ENCODE peak calls at places on chromosomes 16 and 17, in eight cellular contexts. J is GM23338, B is IMR-90, Y is natural killer cell, W is kidney, O is OCI-LY7, P is cardiac muscle cell, N is mesothelial cell of epicardium. L is an unnamed sample.

GRCh38 chr16:88891083-88891482 is 24.6 kb upstream of the PABPN1L start:
- DNase-seq in J (no peak), B (no peak), Y (no peak), W (no peak), O (no peak), P (no peak), N (no peak), L (no peak)

GRCh38 chr17:44113382-44113781 is 10.1 kb downstream of the HDAC5 start:
- DNase-seq in J (no peak), B (no peak), Y (no peak), W (peak), O (no peak), P (no peak), N (no peak), L (no peak)

GRCh38 chr16:27963471-27963965 is 100.0 kb downstream of the GSG1L start:
- DNase-seq in J (no peak), B (no peak), Y (no peak), W (no peak), O (no peak), P (no peak), N (no peak), L (no peak)

GRCh38 chr16:11234884-11235702 is 20.9 kb downstream of the SOCS1 start:
- DNase-seq in J (no peak), B (peak), Y (no peak), W (no peak), O (no peak), P (no peak), N (no peak), L (no peak)

GRCh38 chr17:42675984-42676423 is 790 bp downstream of the PLEKHH3 start:
- DNase-seq in J (peak), B (peak), Y (no peak), W (peak), O (peak), P (peak), N (peak), L (no peak)

GRCh38 chr17:50269477-50270429 is 4.5 kb upstream of the TMEM92 start:
- DNase-seq in J (peak), B (peak), Y (peak), W (peak), O (peak), P (peak), N (peak), L (no peak)

GRCh38 chr16:52825882-52826281 is 226.8 kb downstream of the CHD9NB start:
- DNase-seq in J (no peak), B (no peak), Y (no peak), W (no peak), O (no peak), P (peak), N (no peak), L (no peak)

GRCh38 chr17:21358185-21358584 is 18.0 kb upstream of the KCNJ12 start:
- DNase-seq in J (no peak), B (no peak), Y (no peak), W (no peak), O (no peak), P (no peak), N (no peak), L (no peak)

GRCh38 chr16:14529010-14529669 is 100.9 kb downstream of the PARN start:
- DNase-seq in J (peak), B (peak), Y (peak), W (peak), O (peak), P (peak), N (peak), L (peak)

GRCh38 chr16:53888222-53888621 is 184.3 kb downstream of the FTO start:
- DNase-seq in J (no peak), B (no peak), Y (no peak), W (no peak), O (no peak), P (no peak), N (no peak), L (no peak)

GRCh38 chr17:2059837-2060658 is 5.1 kb downstream of the HIC1 start:
- DNase-seq in J (no peak), B (no peak), Y (no peak), W (no peak), O (no peak), P (no peak), N (no peak), L (no peak)

GRCh38 chr17:17343160-17343735 is 40.1 kb downstream of the NT5M start:
- DNase-seq in J (no peak), B (no peak), Y (no peak), W (no peak), O (no peak), P (no peak), N (peak), L (no peak)

GRCh38 chr17:36941265-36942021 is 4.2 kb downstream of the LHX1 start:
- DNase-seq in J (peak), B (no peak), Y (no peak), W (no peak), O (no peak), P (no peak), N (no peak), L (no peak)

GRCh38 chr17:3695129-3695722 is 729 bp downstream of the P2RX5 start:
- DNase-seq in J (no peak), B (no peak), Y (no peak), W (no peak), O (peak), P (no peak), N (no peak), L (no peak)

GRCh38 chr17:62919388-62919787 is 46.6 kb upstream of the TANC2 start:
- DNase-seq in J (no peak), B (peak), Y (no peak), W (no peak), O (no peak), P (peak), N (no peak), L (no peak)

GRCh38 chr17:31486351-31487062 is 95.0 kb downstream of the RAB11FIP4 start:
- DNase-seq in J (no peak), B (no peak), Y (no peak), W (peak), O (no peak), P (no peak), N (no peak), L (no peak)

GRCh38 chr17:76953066-76953465 is 84.9 kb downstream of the MGAT5B start:
- DNase-seq in J (no peak), B (no peak), Y (no peak), W (peak), O (no peak), P (no peak), N (no peak), L (no peak)

GRCh38 chr16:80674884-80675283 is 129.5 kb downstream of the CDYL2 start:
- DNase-seq in J (no peak), B (no peak), Y (no peak), W (no peak), O (no peak), P (no peak), N (no peak), L (no peak)

GRCh38 chr16:31063495-31063842 is 10.6 kb downstream of the ZNF668 start:
- DNase-seq in J (peak), B (no peak), Y (no peak), W (no peak), O (no peak), P (no peak), N (no peak), L (no peak)

GRCh38 chr17:50397111-50397918 is at the start of gene LRRC59:
- DNase-seq in J (peak), B (peak), Y (peak), W (peak), O (peak), P (peak), N (peak), L (peak)

GRCh38 chr16:89170346-89171215 is 967 bp upstream of the CDH15 start:
- DNase-seq in J (peak), B (no peak), Y (no peak), W (peak), O (peak), P (no peak), N (no peak), L (peak)

GRCh38 chr17:77089118-77089477 is 51.7 kb upstream of the SEC14L1 start:
- DNase-seq in J (no peak), B (no peak), Y (no peak), W (no peak), O (peak), P (no peak), N (no peak), L (no peak)

GRCh38 chr16:12573300-12573699 is 230.4 kb downstream of the CPPED1 start:
- DNase-seq in J (no peak), B (no peak), Y (no peak), W (no peak), O (peak), P (no peak), N (no peak), L (no peak)

GRCh38 chr17:38925263-38925995 is at the start of gene LASP1NB:
- DNase-seq in J (peak), B (peak), Y (no peak), W (no peak), O (peak), P (peak), N (no peak), L (no peak)

GRCh38 chr17:76862079-76862478 is 6.1 kb upstream of the MGAT5B start:
- DNase-seq in J (no peak), B (no peak), Y (no peak), W (no peak), O (no peak), P (no peak), N (no peak), L (no peak)

GRCh38 chr16:8720080-8720966 is 45.9 kb downstream of the ABAT start:
- DNase-seq in J (peak), B (no peak), Y (no peak), W (no peak), O (peak), P (peak), N (no peak), L (peak)

GRCh38 chr17:62652251-62653001 is 25.0 kb downstream of the MRC2 start:
- DNase-seq in J (peak), B (peak), Y (peak), W (peak), O (no peak), P (peak), N (no peak), L (no peak)

DNA sequence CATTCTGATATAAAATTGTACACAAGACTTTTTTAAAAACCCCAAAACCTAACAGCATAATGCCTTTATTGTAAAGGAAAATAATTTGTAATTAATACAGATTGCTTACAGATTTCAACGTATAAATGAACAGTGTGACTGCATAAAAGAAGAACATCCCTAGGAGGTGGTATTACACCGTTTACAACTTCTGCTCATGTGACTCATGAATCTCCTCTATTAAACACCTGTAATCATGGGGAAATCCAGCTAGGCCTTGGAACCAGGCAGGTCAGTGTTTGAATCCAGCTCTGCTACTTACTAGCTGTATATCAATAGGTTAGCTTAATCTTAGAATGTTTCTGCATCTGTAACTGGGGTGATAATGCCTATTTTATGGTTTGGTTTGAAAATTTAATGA is 15.2 kb downstream of the RABEP1 start:
- DNase-seq in J (no peak), B (no peak), Y (no peak), W (no peak), O (no peak), P (no peak), N (no peak), L (no peak)
- TF ChIP-seq CTCF in J (no peak), B (no peak), Y (no peak), W (no peak), O (peak), P (no peak), N (no peak), L (no peak)

GRCh38 chr17:33438136-33438535 is 145.0 kb upstream of the ASIC2 start:
- DNase-seq in J (no peak), B (no peak), Y (no peak), W (no peak), O (no peak), P (no peak), N (no peak), L (no peak)

GRCh38 chr17:33444731-33445130 is 151.6 kb upstream of the ASIC2 start:
- DNase-seq in J (no peak), B (no peak), Y (no peak), W (no peak), O (no peak), P (no peak), N (no peak), L (no peak)

GRCh38 chr17:33447090-33447489 is 154.0 kb upstream of the ASIC2 start:
- DNase-seq in J (no peak), B (no peak), Y (no peak), W (no peak), O (no peak), P (no peak), N (no peak), L (no peak)

GRCh38 chr17:33438578-33438977 is 145.5 kb upstream of the ASIC2 start:
- DNase-seq in J (no peak), B (no peak), Y (no peak), W (no peak), O (no peak), P (no peak), N (no peak), L (no peak)

GRCh38 chr17:33442320-33442719 is 149.2 kb upstream of the ASIC2 start:
- DNase-seq in J (no peak), B (no peak), Y (no peak), W (no peak), O (no peak), P (no peak), N (no peak), L (no peak)
- TF ChIP-seq CTCF in J (no peak), B (no peak), Y (no peak), W (no peak), O (no peak), P (no peak), N (no peak), L (no peak)

DNA sequence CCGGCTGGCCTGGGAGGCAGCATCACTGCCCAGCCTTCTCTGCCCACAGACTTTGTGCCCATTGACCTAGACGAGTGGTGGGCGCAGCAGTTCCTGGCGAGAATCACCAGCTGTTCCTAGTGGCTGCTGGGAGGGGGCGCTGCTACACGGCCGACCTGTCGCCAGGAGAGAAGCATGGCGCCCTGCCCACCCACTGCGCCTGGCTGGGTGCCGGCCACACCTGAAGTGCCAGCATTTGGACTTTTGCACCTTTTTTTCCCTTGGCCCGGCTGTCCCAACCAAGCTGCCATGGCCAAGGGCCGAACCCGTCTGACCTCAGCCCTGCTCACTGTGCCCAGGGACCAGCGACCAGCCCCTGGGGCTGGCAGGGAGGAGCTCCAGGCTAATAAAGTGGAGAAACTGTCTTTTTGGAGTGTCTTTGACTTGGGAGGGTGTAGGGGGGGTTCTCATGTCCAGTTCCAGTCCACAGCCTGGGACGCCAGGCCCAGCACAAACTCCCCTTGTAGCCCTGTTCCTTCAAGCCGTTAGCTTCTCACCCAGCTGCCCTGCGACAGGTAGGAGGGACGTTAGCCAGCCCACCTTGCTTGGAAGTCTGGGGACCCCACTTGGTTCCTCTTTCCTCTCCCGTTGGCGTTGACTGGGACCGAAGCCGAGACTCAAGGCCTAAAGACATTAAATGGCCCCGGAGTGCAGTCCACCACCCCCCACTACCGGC is 937 bp upstream of the WDR90 start:
- DNase-seq in J (peak), B (no peak), Y (no peak), W (no peak), O (peak), P (peak), N (no peak), L (no peak)
- TF ChIP-seq CTCF in J (peak), B (peak), Y (no peak), W (no peak), O (peak), P (peak), N (peak), L (peak)

DNA sequence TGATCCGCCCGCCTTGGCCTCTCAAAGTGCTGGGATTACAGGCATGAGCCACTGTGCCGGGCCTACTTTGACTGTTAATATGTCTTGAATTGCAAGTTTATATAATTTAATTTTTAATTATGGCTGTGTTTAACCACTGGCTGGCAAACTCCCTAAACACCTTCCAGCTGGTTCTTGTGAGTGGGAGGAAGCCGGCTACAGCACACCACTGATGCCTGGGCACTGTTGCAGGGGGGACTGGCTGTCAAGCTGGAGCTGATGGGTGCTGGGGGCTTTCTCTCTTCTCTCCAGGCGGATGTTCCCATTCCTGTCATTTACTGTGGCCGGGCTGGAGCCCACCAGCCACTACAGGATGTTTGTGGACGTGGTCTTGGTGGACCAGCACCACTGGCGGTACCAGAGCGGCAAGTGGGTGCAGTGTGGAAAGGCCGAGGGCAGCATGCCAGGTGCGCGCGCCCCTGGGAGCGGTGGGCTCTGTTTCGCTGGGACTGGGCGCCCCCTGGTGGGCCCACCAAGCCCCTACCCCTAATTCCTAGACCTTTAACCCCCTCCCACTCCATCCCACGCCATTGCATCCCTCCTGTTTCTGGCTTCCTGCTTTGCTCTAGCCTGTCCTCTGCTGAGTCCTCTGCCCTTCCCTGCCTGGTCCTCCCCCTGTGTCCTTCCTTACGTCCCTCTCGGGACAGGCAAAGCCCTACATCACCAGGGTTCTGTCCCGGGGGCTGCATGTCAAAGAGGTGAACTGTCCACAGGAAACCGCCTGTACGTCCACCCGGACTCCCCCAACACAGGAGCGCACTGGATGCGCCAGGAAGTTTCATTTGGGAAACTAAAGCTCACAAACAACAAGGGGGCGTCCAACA is 9.5 kb downstream of the TBX21 start:
- DNase-seq in J (peak), B (no peak), Y (no peak), W (no peak), O (peak), P (peak), N (peak), L (peak)
- TF ChIP-seq CTCF in J (peak), B (peak), Y (peak), W (peak), O (peak), P (peak), N (peak), L (peak)

DNA sequence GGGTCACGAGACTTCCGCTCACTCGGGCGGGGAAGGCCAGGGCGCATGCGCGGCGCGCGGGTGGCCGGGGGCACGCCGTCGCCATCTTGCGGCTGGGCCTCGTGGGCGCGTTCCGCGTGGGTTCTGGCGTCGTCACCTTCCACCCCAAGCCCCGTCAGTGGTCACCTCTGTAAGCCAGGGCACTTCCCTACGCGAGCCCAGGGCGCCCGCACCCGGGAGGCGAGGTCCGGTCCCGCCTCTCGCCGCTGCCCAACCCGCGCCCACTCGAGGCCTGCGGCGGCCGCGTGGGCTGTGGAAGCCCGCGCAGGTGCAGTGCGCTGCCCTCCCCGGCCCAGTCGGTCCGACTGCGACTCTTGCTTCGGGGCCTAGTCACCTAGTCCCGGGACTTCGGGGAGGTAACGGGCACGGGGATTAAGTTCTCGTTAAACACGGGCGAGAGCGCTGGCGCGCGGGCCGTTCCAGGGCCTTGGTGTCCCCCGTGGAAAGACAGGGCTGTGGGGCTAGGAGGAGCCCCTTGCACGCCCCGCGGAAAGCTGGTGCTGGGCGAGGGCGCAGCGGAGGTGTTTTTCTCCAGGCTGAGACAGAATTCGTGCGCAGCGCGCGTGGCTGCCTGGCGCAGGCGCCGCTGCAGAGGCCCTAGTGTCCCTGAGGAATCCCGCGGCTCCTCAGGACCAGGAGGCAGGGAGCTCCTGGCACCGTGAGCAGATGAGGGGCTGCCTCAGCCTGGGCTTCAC is 417 bp upstream of the ARHGDIA start:
- DNase-seq in J (peak), B (peak), Y (peak), W (peak), O (peak), P (peak), N (peak), L (peak)
- TF ChIP-seq CTCF in J (peak), B (peak), Y (peak), W (peak), O (peak), P (peak), N (no peak), L (peak)

L was measured in progenitor cell of endocrine pancreas.